ENCODE peak calls at places on chromosome 6, in ten cellular contexts. K is GM23338, F is DND-41, C is neuronal stem cell, X is WERI-Rb-1, D is psoas muscle, W is PC-3, Z is lower lobe of right lung, G is fibroblast of lung, T is breast epithelium. H is an unnamed sample.
A peak's percentile ranks its signal among the peaks of the same experiment; 100 is the strongest.

GRCh38 chr6:169070506-169071176 is 183.0 kb downstream of the THBS2 start:
- DNase-seq in Z (no peak), G (peak; percentile 100), D (peak; percentile 90), W (peak; percentile 93), K (no peak), T (no peak), F (no peak), X (no peak), C (no peak), H (peak; percentile 98)

GRCh38 chr6:998551-998950 is 305.6 kb upstream of the EXOC2 start:
- DNase-seq in F (no peak), T (no peak), C (no peak), G (no peak), K (no peak), W (no peak), Z (no peak), D (no peak), X (no peak), H (no peak)

GRCh38 chr6:22205266-22205665 is 91.6 kb downstream of the PRL start:
- DNase-seq in G (no peak), T (no peak), Z (no peak), C (no peak), X (no peak), W (no peak), F (no peak), K (no peak), D (no peak), H (no peak)

GRCh38 chr6:169646906-169647567 is 54.8 kb downstream of the WDR27 start:
- DNase-seq in T (no peak), W (no peak), C (no peak), K (no peak), F (no peak), X (no peak), G (no peak), Z (peak; percentile 46), D (no peak), H (no peak)

GRCh38 chr6:9143140-9143539 is 707.8 kb upstream of the SLC35B3 start:
- DNase-seq in C (no peak), W (no peak), X (no peak), D (no peak), G (no peak), K (no peak), T (no peak), F (no peak), Z (no peak), H (no peak)

GRCh38 chr6:87436435-87436834 is 28.7 kb downstream of the CFAP206 start:
- DNase-seq in Z (no peak), W (peak; percentile 63), G (peak; percentile 61), C (peak; percentile 82), K (peak; percentile 83), F (peak; percentile 77), T (no peak), X (no peak), D (no peak), H (peak; percentile 62)

GRCh38 chr6:47168176-47168575 is 126.0 kb upstream of the ADGRF1 start:
- DNase-seq in C (no peak), X (no peak), G (peak; percentile 98), T (no peak), Z (no peak), F (no peak), D (peak; percentile 80), W (peak; percentile 98), K (no peak), H (peak; percentile 99)

GRCh38 chr6:170125447-170126300 is 165.2 kb downstream of the DLL1 start:
- DNase-seq in C (no peak), W (no peak), K (no peak), X (no peak), Z (no peak), G (no peak), T (peak; percentile 43), F (no peak), D (no peak), H (no peak)

GRCh38 chr6:98929498-98930060 is 18.2 kb downstream of the FBXL4 start:
- DNase-seq in T (no peak), K (no peak), X (no peak), G (peak; percentile 2), D (no peak), Z (no peak), C (no peak), W (no peak), F (no peak), H (no peak)

GRCh38 chr6:14498748-14499147 is 381.2 kb downstream of the CD83 start:
- DNase-seq in F (no peak), W (no peak), K (no peak), D (no peak), Z (no peak), G (no peak), X (no peak), T (no peak), C (no peak), H (no peak)

GRCh38 chr6:53375851-53376250 is 27.1 kb upstream of the ELOVL5 start:
- DNase-seq in X (no peak), F (no peak), G (no peak), Z (no peak), C (no peak), T (no peak), W (no peak), K (no peak), D (no peak), H (no peak)

GRCh38 chr6:141635621-141636020 is 497.1 kb upstream of the GJE1 start:
- DNase-seq in X (no peak), D (no peak), C (no peak), T (no peak), W (no peak), Z (no peak), F (no peak), G (no peak), K (no peak), H (no peak)

GRCh38 chr6:91654844-91655192 is 1067.9 kb upstream of the MAP3K7 start:
- DNase-seq in G (no peak), T (no peak), W (no peak), F (no peak), K (peak; percentile 10), D (no peak), C (no peak), Z (no peak), X (no peak), H (no peak)

GRCh38 chr6:37496951-37497885 is 2.5 kb downstream of the CCDC167 start:
- DNase-seq in K (no peak), Z (no peak), X (no peak), D (no peak), F (no peak), C (no peak), W (no peak), T (no peak), G (no peak), H (no peak)
- H3K36me3 ChIP-seq in K (no peaks in the 10 kb centered on the region), Z (no peaks in the 10 kb centered on the region), X (no peaks in the 10 kb centered on the region), D (no peaks in the 10 kb centered on the region), F (peaks cover 4% of the 10 kb centered on the region), C (no peaks in the 10 kb centered on the region), W (no peaks in the 10 kb centered on the region), T (no peaks in the 10 kb centered on the region), G (no peaks in the 10 kb centered on the region), H (no peaks in the 10 kb centered on the region)

GRCh38 chr6:43434441-43434840 is 7.1 kb downstream of the ABCC10 start:
- DNase-seq in Z (no peak), X (no peak), F (no peak), C (no peak), D (no peak), W (no peak), G (no peak), T (no peak), K (no peak), H (no peak)

GRCh38 chr6:43434943-43435342 is 7.6 kb downstream of the ABCC10 start:
- DNase-seq in K (no peak), D (no peak), W (no peak), X (no peak), T (no peak), G (no peak), C (no peak), F (no peak), Z (no peak), H (no peak)

GRCh38 chr6:43437700-43438099 is 10.4 kb downstream of the ABCC10 start:
- DNase-seq in F (no peak), Z (no peak), C (no peak), W (no peak), G (no peak), D (no peak), T (no peak), K (no peak), X (no peak), H (no peak)

GRCh38 chr6:43435682-43436437 is 8.5 kb downstream of the ABCC10 start:
- DNase-seq in C (no peak), X (no peak), D (no peak), W (no peak), T (no peak), G (no peak), F (no peak), Z (no peak), K (no peak), H (no peak)

DNA sequence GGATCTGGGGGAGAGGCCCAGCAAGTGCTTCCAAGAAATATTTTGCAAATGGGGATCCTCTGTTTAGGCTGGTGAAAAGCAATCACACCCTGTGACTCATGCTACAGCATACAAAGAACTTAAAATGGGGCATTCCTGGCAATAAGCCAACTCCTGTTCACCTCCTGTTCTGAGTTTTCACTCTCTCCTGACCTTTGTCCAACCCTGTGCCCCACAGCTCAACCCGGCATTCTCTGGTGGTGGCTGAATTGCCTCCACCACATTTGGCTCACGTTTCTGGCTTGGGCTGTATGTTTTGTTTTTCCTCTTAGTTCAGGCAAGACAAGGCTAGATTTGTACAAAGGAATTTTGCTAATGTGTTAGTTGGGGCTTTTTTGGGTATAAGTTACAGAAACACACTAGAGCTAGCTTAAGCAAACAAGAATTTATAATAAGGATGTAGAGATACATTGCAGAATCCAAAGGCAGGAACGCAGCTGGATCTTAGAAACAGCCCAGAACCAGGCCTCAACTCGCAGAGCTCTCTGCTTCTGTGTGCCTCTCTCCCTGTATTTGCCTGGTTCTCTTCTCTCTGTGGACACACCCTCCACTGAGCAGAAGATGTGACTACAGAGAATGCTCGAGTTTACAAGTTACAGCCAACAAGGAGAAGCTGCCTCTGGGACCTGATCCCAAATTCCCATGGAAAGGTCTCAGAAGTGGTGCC is 9.4 kb downstream of the ABCC10 start:
- DNase-seq in W (peak; percentile 77), X (no peak), T (no peak), C (no peak), G (peak; percentile 70), F (no peak), Z (no peak), D (no peak), K (no peak), H (peak; percentile 88)
- H3K36me3 ChIP-seq in W (peaks cover 10% of the 10 kb centered on the region), X (peaks cover 47% of the 10 kb centered on the region), T (no peaks in the 10 kb centered on the region), C (peaks cover 10% of the 10 kb centered on the region), G (peaks cover 16% of the 10 kb centered on the region), F (peaks cover 59% of the 10 kb centered on the region), Z (peaks cover 81% of the 10 kb centered on the region), D (no peaks in the 10 kb centered on the region), K (no peaks in the 10 kb centered on the region), H (peaks cover 12% of the 10 kb centered on the region)

GRCh38 chr6:63546236-63546635 is 26.0 kb upstream of the LOC128125822 start:
- DNase-seq in C (no peak), T (no peak), D (no peak), X (no peak), F (no peak), G (no peak), Z (no peak), W (no peak), K (no peak), H (no peak)
- H3K36me3 ChIP-seq in C (no peaks in the 10 kb centered on the region), T (no peaks in the 10 kb centered on the region), D (no peaks in the 10 kb centered on the region), X (no peaks in the 10 kb centered on the region), F (no peaks in the 10 kb centered on the region), G (no peaks in the 10 kb centered on the region), Z (no peaks in the 10 kb centered on the region), W (no peaks in the 10 kb centered on the region), K (no peaks in the 10 kb centered on the region), H (no peaks in the 10 kb centered on the region)

DNA sequence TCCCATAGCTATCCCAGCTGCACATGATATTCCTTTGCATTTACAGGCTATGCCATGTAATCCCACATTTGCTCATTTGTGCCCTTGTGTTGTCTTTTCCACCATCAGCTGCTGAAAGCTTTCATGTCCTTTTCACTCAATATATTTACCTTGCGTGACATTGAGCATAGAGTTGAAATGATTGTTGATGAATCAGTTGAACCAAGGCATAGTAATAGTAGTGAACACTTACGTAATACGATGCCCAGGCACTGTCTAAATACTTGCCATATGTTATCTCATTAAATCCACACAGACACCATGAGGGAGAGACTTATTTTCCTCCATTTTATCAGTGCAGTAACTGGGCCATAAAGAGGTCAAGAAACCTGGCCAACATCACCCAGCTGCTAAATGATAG is 13.1 kb downstream of the RNF8 start:
- DNase-seq in D (no peak), C (no peak), X (no peak), T (no peak), G (no peak), W (peak; percentile 32), F (no peak), K (no peak), Z (no peak), H (no peak)
- H3K36me3 ChIP-seq in D (peaks cover 4% of the 10 kb centered on the region), C (peaks cover 21% of the 10 kb centered on the region), X (peaks cover 76% of the 10 kb centered on the region), T (no peaks in the 10 kb centered on the region), G (peaks cover 2% of the 10 kb centered on the region), W (peaks cover 28% of the 10 kb centered on the region), F (peaks cover 83% of the 10 kb centered on the region), K (peaks cover 12% of the 10 kb centered on the region), Z (peaks cover 34% of the 10 kb centered on the region), H (peaks cover 21% of the 10 kb centered on the region)

H was measured in mammary epithelial cell.